ENCODE peak calls at places on chromosomes 1 and 21, in eight cellular contexts. O, Q, L, C, T, Y, P and F are unnamed samples. For H3K27me3, the result is how much of the 10 kb centered on the place peaks cover.

GRCh38 chr1:172141351-172142000 is 279.0 kb upstream of the C1orf105 start:
- DNase-seq in T (no peak), Y (no peak), Q (no peak), P (no peak), L (no peak), O (no peak), C (no peak), F (no peak)

GRCh38 chr1:25568834-25569598 is 25.6 kb downstream of the LDLRAP1 start:
- DNase-seq in O (no peak), P (no peak), T (peak), L (no peak), Q (peak), C (peak), Y (no peak), F (no peak)

GRCh38 chr1:183277821-183278735 is 92.0 kb downstream of the LAMC2 start:
- DNase-seq in L (no peak), Y (no peak), O (no peak), Q (no peak), P (no peak), T (no peak), C (no peak), F (no peak)

GRCh38 chr21:31078796-31079195 is 40.5 kb upstream of the KRTAP19-8 start:
- DNase-seq in P (no peak), Q (no peak), T (no peak), L (peak), O (no peak), C (no peak), Y (no peak), F (no peak)

GRCh38 chr21:34319585-34319984 is 44.2 kb upstream of the KCNE2 start:
- DNase-seq in T (no peak), O (no peak), P (no peak), Y (no peak), L (no peak), Q (no peak), C (no peak), F (no peak)

GRCh38 chr1:2989976-2990375 is 31.3 kb upstream of the ACTRT2 start:
- DNase-seq in Q (no peak), C (no peak), P (no peak), O (no peak), L (no peak), Y (no peak), T (no peak), F (no peak)

GRCh38 chr21:33028759-33029511 is 3.2 kb downstream of the OLIG2 start:
- DNase-seq in P (no peak), O (peak), Q (no peak), T (no peak), Y (no peak), C (no peak), L (no peak), F (no peak)

GRCh38 chr1:233389169-233389568 is 61.6 kb downstream of the MAP3K21 start:
- DNase-seq in Q (no peak), C (no peak), T (no peak), L (no peak), Y (no peak), O (no peak), P (no peak), F (no peak)

GRCh38 chr1:52632732-52633290 is at the start of gene SHISAL2A:
- DNase-seq in C (no peak), Y (no peak), L (no peak), P (peak), T (no peak), Q (no peak), O (peak), F (no peak)

GRCh38 chr1:113734357-113735055 is 24.8 kb downstream of the PHTF1 start:
- DNase-seq in C (no peak), Y (no peak), Q (no peak), P (no peak), L (no peak), T (no peak), O (no peak), F (no peak)

GRCh38 chr21:42216726-42217572 is 2.0 kb upstream of the ABCG1 start:
- DNase-seq in Y (no peak), O (no peak), L (no peak), P (no peak), Q (no peak), T (no peak), C (no peak), F (no peak)

GRCh38 chr1:218439541-218440295 is 94.6 kb downstream of the TGFB2 start:
- DNase-seq in P (no peak), T (no peak), L (no peak), C (no peak), O (peak), Q (peak), Y (no peak), F (no peak)

GRCh38 chr1:200206761-200207160 is 179.3 kb downstream of the NR5A2 start:
- DNase-seq in O (no peak), Q (no peak), C (no peak), Y (no peak), L (no peak), T (no peak), P (no peak), F (no peak)

GRCh38 chr1:163401211-163401610 is 79.5 kb downstream of the NUF2 start:
- DNase-seq in Q (peak), L (no peak), P (no peak), O (no peak), T (no peak), C (no peak), Y (no peak), F (no peak)

GRCh38 chr21:36627242-36627641 is 71.7 kb upstream of the SIM2 start:
- DNase-seq in C (no peak), T (no peak), L (no peak), O (no peak), P (no peak), Y (no peak), Q (no peak), F (no peak)

GRCh38 chr1:156845055-156845952 is 13.6 kb downstream of the INSRR start:
- DNase-seq in C (no peak), Q (no peak), O (peak), P (peak), T (peak), L (no peak), Y (no peak), F (no peak)
- H3K27me3 ChIP-seq in C (under half), Q (under half), O (half or more), P (under half), T (under half), L (under half), Y (under half), F (half or more)

DNA sequence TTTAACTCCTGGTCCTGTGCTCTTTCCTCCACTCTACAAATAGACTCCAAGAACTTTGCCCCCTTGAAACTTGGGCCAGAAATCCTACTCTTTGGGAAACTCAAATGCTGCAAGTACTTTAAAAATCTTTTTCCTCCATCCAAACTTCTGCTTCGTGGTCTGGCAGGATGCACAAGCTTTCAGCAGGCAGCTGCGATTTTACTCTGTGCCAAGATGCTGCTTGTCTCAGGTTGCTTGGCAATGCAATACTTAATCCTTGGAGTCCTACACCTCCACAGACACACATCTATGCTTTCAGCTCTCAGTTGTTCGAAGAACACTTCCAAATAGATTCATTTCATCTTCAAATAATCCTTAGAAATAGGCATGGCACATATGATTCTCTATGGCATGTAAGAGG is 435.3 kb upstream of the USP24 start:
- DNase-seq in O (no peak), Y (no peak), P (no peak), T (no peak), Q (no peak), L (no peak), C (no peak), F (no peak)
- TF ChIP-seq REST in O (no peak), Y (no peak), P (no peak), T (no peak), Q (no peak), L (no peak), C (no peak), F (no peak)

DNA sequence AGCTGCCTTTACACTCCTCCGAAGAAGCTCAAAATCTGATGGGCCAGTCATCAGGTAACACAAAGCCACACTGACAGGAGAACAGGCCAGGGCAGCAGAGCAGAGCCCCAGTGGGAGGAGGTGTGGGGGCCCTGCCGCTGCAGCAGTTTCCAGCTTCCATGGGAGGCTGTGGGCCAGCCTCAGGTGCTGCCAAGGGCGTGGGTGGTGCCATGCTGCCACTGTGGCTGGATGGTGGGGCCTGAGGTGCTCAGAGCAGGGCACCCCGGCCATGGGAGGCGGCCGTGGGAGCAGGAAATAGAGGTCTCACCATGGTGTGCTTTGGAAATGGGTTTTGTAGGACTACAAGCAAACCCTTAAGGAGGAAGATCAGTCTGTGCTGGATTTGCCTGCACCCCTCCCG is 50.8 kb upstream of the COL6A1 start:
- DNase-seq in O (no peak), T (no peak), Y (no peak), L (no peak), Q (no peak), P (no peak), C (no peak), F (no peak)
- H3K4me3 ChIP-seq in O (no peak), T (no peak), Y (no peak), L (no peak), Q (no peak), P (no peak), C (no peak), F (no peak)

GRCh38 chr1:18700530-18700929 is 69.9 kb downstream of the PAX7 start:
- DNase-seq in O (no peak), C (no peak), T (no peak), L (no peak), Y (no peak), P (no peak), Q (no peak), F (no peak)
- H3K27me3 ChIP-seq in O (under half), C (under half), T (half or more), L (under half), Y (under half), P (under half), Q (under half), F (under half)

GRCh38 chr21:46599251-46599572 is 5.7 kb downstream of the S100B start:
- DNase-seq in Y (no peak), P (peak), C (no peak), Q (peak), L (no peak), O (peak), T (peak), F (no peak)
- TF ChIP-seq REST in Y (no peak), P (no peak), C (no peak), Q (no peak), L (no peak), O (no peak), T (no peak), F (no peak)

GRCh38 chr1:227787513-227788278 is 27.8 kb upstream of the PRSS38 start:
- DNase-seq in T (peak), O (peak), L (peak), C (peak), P (peak), Q (peak), Y (peak), F (peak)

GRCh38 chr1:227788279-227789041 is 27.0 kb upstream of the PRSS38 start:
- DNase-seq in C (peak), T (no peak), O (peak), Y (no peak), L (no peak), Q (peak), P (no peak), F (peak)

GRCh38 chr1:227789881-227790400 is 25.5 kb upstream of the PRSS38 start:
- DNase-seq in L (no peak), Q (no peak), T (no peak), Y (no peak), P (no peak), O (no peak), C (no peak), F (no peak)

GRCh38 chr1:227790868-227791267 is 24.6 kb upstream of the PRSS38 start:
- DNase-seq in C (no peak), Y (no peak), T (no peak), O (no peak), P (no peak), L (no peak), Q (no peak), F (no peak)

DNA sequence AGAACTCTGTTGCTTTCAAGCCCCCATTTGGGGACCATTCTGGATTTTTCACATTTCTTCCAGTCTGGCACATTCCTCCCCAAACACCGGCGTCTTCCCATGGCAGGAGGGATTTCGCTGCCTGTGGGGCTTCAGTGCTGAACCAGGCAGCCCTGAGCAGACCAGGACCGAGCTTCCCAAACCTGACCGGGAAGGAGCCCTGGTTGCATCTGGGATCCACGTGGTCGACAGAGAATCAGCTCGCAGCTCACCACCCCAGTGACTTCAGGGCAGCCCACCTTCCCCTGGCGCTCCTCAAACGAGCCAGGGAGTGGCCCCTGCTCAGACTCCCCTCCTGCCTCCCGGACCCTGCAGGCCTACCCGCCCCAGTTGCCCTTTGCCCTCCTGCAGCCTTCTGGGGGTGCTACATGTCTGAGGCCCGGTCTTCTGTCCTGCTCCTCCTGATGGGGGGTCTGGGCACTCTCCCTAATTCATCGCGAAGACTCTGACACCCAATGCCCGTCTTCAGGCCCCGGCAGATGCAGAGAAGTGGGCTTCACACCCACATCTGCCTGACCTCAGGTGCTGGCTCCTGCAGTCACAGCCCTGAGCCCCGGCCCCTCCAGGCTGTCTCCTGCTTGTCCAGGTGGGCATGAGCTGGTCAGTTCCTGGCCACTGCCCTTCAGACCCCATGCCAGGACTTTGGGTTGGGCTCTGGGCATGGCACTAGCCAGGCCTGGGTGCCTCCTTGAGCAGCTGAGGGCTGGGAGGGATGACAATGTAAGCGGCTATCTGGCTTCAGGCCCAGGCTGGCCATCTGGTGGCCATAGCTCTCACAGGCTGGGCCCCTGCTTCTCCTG is 26.2 kb upstream of the PRSS38 start:
- DNase-seq in C (no peak), Q (no peak), O (peak), T (no peak), L (no peak), P (peak), Y (no peak), F (no peak)
- H3K4me3 ChIP-seq in C (peak), Q (peak), O (peak), T (peak), L (no peak), P (peak), Y (peak), F (no peak)

GRCh38 chr1:215087603-215088002 is 5.1 kb downstream of the KCNK2 start:
- DNase-seq in Y (no peak), O (no peak), Q (no peak), P (no peak), C (no peak), L (no peak), T (no peak), F (no peak)

GRCh38 chr1:215079456-215079855 is 3.1 kb upstream of the KCNK2 start:
- DNase-seq in P (no peak), O (no peak), C (no peak), T (no peak), L (no peak), Y (no peak), Q (no peak), F (no peak)

GRCh38 chr1:215083408-215083961 is 948 bp downstream of the KCNK2 start:
- DNase-seq in T (no peak), Y (no peak), L (no peak), O (peak), C (no peak), Q (no peak), P (peak), F (no peak)

GRCh38 chr1:215081566-215082531 is 688 bp upstream of the KCNK2 start:
- DNase-seq in Q (no peak), Y (no peak), P (peak), T (no peak), L (no peak), O (peak), C (no peak), F (no peak)

DNA sequence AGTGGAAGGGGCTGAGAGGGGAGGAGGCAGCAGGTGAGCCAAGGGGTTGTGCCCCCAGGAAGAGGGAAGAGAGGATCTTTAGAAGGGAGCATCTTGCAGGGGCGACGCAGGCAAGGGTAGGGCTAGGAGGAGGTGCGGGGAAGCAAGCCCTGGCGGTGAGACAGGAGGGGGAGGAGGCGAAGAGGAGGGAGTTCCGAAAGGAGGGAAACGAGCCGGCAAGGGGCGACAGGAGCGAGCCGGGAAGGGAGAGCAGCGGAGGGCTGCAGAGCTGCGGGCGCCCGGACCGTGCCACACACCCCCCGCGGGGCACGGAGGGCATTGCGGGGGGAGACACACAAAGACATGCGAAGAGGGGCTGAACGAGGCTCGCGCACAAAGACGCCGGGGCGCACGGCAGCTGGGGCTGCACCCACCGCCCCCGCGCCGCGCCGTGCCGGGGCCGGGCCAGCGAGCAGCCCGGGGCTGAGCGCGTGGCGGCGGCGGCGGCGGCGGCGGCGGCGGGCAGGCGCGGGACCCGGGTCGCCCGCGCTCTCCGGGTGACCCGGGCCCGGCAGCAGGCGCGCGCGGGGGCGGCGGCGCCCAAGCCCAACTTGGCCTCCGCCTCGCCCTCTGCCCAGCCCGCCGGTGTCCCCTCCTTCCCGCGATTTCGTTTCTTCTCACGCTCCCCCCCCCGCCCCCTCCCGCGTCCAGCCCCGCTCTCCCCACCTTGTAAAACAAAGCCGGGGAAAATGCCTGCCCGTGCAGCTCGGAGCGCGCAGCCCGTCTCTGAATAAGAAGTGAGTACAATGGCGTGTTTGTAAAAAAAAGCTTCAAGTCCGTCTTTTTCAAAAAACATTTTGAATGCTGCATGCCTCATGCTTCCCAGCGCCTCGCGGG is at the start of gene KCNK2:
- DNase-seq in P (peak), T (no peak), C (no peak), Q (no peak), L (no peak), O (peak), Y (no peak), F (no peak)
- H3K27me3 ChIP-seq in P (under half), T (under half), C (under half), Q (under half), L (under half), O (half or more), Y (half or more), F (under half)